ENCODE peak calls at places on chromosomes 16 and 17, in eight cellular contexts. R is stimulated activated CD4-positive, alpha-beta T cell treated with anti-CD3 and anti-CD28 coated beads, Interleukin-2, amount 100 ng/mL, for 24 hours; G is left ventricle myocardium inferior; X is epithelial cell of esophagus; Q is H7; B is germinal center; E is fibroblast of lung; U is NCI-H2081. Z is an unnamed sample.

GRCh38 chr16:61544165-61544564 is 492.1 kb downstream of the CDH8 start:
- DNase-seq in R (no peak), G (no peak), X (no peak), Q (peak), B (no peak), E (no peak), U (no peak), Z (no peak)

GRCh38 chr17:57601328-57601727 is 143.8 kb downstream of the CCDC182 start:
- DNase-seq in R (no peak), G (no peak), X (no peak), Q (no peak), B (no peak), E (no peak), U (no peak), Z (no peak)

GRCh38 chr17:6420173-6420641 is 14.7 kb downstream of the AIPL1 start:
- DNase-seq in R (peak), G (no peak), X (peak), Q (peak), B (no peak), E (no peak), U (peak), Z (no peak)

GRCh38 chr16:66996324-66996982 is 8.1 kb downstream of the CES4A start:
- DNase-seq in R (no peak), G (peak), X (peak), Q (no peak), B (no peak), E (peak), U (no peak), Z (peak)

GRCh38 chr16:47018223-47018891 is 44.9 kb upstream of the DNAJA2 start:
- DNase-seq in R (peak), G (no peak), X (peak), Q (peak), B (peak), E (no peak), U (peak), Z (no peak)

GRCh38 chr17:18964018-18964351 is 12.0 kb downstream of the SLC5A10 start:
- DNase-seq in R (no peak), G (no peak), X (no peak), Q (peak), B (no peak), E (no peak), U (no peak), Z (peak)

GRCh38 chr16:72312862-72313261 is 140.9 kb upstream of the PMFBP1 start:
- DNase-seq in R (no peak), G (no peak), X (no peak), Q (no peak), B (no peak), E (peak), U (no peak), Z (no peak)

GRCh38 chr16:80723091-80723490 is 81.3 kb downstream of the CDYL2 start:
- DNase-seq in R (no peak), G (no peak), X (no peak), Q (no peak), B (no peak), E (no peak), U (no peak), Z (no peak)

GRCh38 chr16:65083181-65083845 is 38.5 kb downstream of the CDH11 start:
- DNase-seq in R (no peak), G (no peak), X (peak), Q (no peak), B (no peak), E (no peak), U (no peak), Z (no peak)

GRCh38 chr17:7018331-7018964 is 4.4 kb upstream of the BCL6B start:
- DNase-seq in R (no peak), G (no peak), X (no peak), Q (no peak), B (no peak), E (no peak), U (no peak), Z (peak)

GRCh38 chr17:1398900-1399299 is 1.1 kb downstream of the YWHAE start:
- DNase-seq in R (no peak), G (no peak), X (peak), Q (no peak), B (no peak), E (peak), U (no peak), Z (no peak)